ENCODE peak calls at places on chromosomes 3 and 15, in six cellular contexts. One of them, this sample, is unnamed.

GRCh38 chr15:28907338-28907961 is 21.7 kb downstream of the APBA2 start:
- DNase-seq in cardiac fibroblast: no peak
- DNase-seq in GM12865: no peak
- DNase-seq in BJ: no peak
- DNase-seq in psoas muscle: no peak
- DNase-seq in fibroblast of pulmonary artery: no peak
- DNase-seq in this sample: no peak

GRCh38 chr3:189727898-189728297 is 96.7 kb downstream of the TP63 start:
- DNase-seq in cardiac fibroblast: peak; percentile 73
- DNase-seq in GM12865: no peak
- DNase-seq in BJ: no peak
- DNase-seq in psoas muscle: no peak
- DNase-seq in fibroblast of pulmonary artery: peak; percentile 51
- DNase-seq in this sample: peak; percentile 81

GRCh38 chr15:32641517-32642059 is at the start of gene SCG5:
- DNase-seq in cardiac fibroblast: peak; percentile 41
- DNase-seq in GM12865: no peak
- DNase-seq in BJ: no peak
- DNase-seq in psoas muscle: no peak
- DNase-seq in fibroblast of pulmonary artery: peak; percentile 37
- DNase-seq in this sample: peak; percentile 63

GRCh38 chr3:31132132-31132769 is 237.8 kb upstream of the GADL1 start:
- DNase-seq in cardiac fibroblast: peak; percentile 65
- DNase-seq in GM12865: peak; percentile 67
- DNase-seq in BJ: peak; percentile 5
- DNase-seq in psoas muscle: no peak
- DNase-seq in fibroblast of pulmonary artery: peak; percentile 76
- DNase-seq in this sample: peak; percentile 74

GRCh38 chr15:56371495-56372147 is 6.4 kb downstream of the TEX9 start:
- DNase-seq in cardiac fibroblast: no peak
- DNase-seq in GM12865: peak; percentile 88
- DNase-seq in BJ: no peak
- DNase-seq in psoas muscle: no peak
- DNase-seq in fibroblast of pulmonary artery: no peak
- DNase-seq in this sample: no peak

GRCh38 chr15:42675021-42675420 is 61.9 kb downstream of the CDAN1 start:
- DNase-seq in cardiac fibroblast: no peak
- DNase-seq in GM12865: no peak
- DNase-seq in BJ: no peak
- DNase-seq in psoas muscle: no peak
- DNase-seq in fibroblast of pulmonary artery: no peak
- DNase-seq in this sample: no peak

GRCh38 chr3:10400050-10400748 is 79.3 kb upstream of the SEC13 start:
- DNase-seq in cardiac fibroblast: no peak
- DNase-seq in GM12865: no peak
- DNase-seq in BJ: no peak
- DNase-seq in psoas muscle: peak; percentile 28
- DNase-seq in fibroblast of pulmonary artery: no peak
- DNase-seq in this sample: no peak

GRCh38 chr3:12532182-12532581 is 13.1 kb downstream of the MKRN2OS start:
- DNase-seq in cardiac fibroblast: no peak
- DNase-seq in GM12865: no peak
- DNase-seq in BJ: no peak
- DNase-seq in psoas muscle: no peak
- DNase-seq in fibroblast of pulmonary artery: no peak
- DNase-seq in this sample: no peak

GRCh38 chr15:77037475-77038209 is 33.3 kb downstream of the TSPAN3 start:
- DNase-seq in cardiac fibroblast: no peak
- DNase-seq in GM12865: no peak
- DNase-seq in BJ: no peak
- DNase-seq in psoas muscle: no peak
- DNase-seq in fibroblast of pulmonary artery: no peak
- DNase-seq in this sample: no peak

GRCh38 chr3:28595364-28595763 is 246.7 kb upstream of the AZI2 start:
- DNase-seq in cardiac fibroblast: no peak
- DNase-seq in GM12865: no peak
- DNase-seq in BJ: no peak
- DNase-seq in psoas muscle: no peak
- DNase-seq in fibroblast of pulmonary artery: no peak
- DNase-seq in this sample: no peak

GRCh38 chr3:46580675-46581074 is 14.6 kb upstream of the LRRC2 start:
- DNase-seq in cardiac fibroblast: no peak
- DNase-seq in GM12865: no peak
- DNase-seq in BJ: no peak
- DNase-seq in psoas muscle: no peak
- DNase-seq in fibroblast of pulmonary artery: no peak
- DNase-seq in this sample: no peak
- H3K4me3 ChIP-seq in cardiac fibroblast: no peak overlapping the region
- H3K4me3 ChIP-seq in GM12865: no peak overlapping the region
- H3K4me3 ChIP-seq in BJ: no peak overlapping the region
- H3K4me3 ChIP-seq in psoas muscle: no peak overlapping the region
- H3K4me3 ChIP-seq in fibroblast of pulmonary artery: no peak overlapping the region
- H3K4me3 ChIP-seq in this sample: no peak overlapping the region

DNA sequence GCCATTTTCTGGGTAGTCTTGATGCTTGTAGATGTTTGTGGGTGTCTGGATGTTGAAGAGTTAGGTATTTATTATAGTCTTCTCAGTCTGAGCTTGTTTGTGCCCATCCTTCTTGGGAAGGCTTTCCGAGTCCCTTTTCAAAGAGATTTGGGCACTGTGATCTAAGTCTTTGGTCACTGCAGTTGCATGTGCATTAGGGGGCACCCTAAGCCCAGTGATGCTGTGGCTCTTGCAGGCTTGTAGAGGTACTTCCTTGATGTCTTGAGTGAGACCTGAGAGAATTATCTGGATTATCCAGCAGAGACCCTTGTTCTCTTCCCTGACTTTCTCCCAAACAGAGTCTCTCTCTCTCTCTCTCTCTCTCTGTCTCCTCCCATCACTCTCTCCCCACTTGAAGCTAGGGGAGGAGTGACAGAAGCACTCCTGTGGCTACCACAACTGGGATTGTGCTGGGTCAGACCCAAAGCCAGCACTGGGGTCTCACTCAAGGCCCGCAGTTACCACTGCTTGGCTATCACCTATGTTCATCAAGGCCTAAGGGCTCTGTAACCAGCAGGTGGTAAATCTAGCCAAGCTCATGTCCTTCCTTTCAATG is 68.5 kb downstream of the TMCO5A start:
- DNase-seq in cardiac fibroblast: peak; percentile 89
- DNase-seq in GM12865: peak; percentile 84
- DNase-seq in BJ: no peak
- DNase-seq in psoas muscle: peak; percentile 60
- DNase-seq in fibroblast of pulmonary artery: peak; percentile 91
- DNase-seq in this sample: peak; percentile 88
- TF ChIP-seq CTCF in cardiac fibroblast: peak; percentile 82
- TF ChIP-seq CTCF in GM12865: peak; percentile 75
- TF ChIP-seq CTCF in BJ: peak; percentile 73
- TF ChIP-seq CTCF in psoas muscle: peak; percentile 35
- TF ChIP-seq CTCF in fibroblast of pulmonary artery: peak; percentile 85
- TF ChIP-seq CTCF in this sample: peak; percentile 92

DNA sequence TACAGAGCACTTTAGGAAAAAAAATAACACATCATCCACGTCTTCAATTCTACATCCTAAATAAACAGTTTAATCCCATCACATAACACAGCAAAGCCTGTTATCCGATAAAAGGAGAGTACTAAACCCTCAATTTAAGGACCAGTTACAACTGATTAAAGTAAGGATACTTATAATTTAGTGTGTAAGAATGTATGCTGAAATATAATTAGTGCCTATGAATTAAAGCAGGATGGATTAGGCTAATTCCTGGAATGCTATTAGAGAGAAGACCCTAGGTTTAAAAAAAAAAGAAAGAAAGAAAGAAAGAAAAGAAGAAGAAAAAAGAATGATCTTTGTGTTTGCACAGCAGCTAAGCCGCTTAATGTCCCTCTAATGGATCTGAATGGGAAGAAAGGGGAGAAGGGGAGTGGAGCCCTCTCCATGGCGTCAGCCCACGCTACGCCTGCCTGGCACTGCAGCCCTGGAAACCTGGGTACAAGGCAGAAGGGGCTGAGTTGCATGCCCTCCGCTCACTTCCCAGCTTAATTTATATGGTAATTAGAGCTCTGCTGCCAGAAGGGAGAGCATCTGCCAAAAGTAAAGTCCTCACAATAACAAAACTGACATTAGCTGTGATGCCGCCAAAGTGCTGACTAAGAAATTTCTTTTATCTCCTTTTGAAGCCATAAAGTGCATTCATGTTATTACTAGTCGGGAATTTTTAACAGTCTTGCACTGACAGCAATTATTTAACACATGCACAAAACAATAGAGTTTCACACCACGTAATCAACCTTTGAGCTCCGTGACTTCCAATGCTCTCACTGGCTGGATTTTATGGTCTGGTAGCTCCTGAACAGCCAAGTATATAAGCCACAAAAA is 89.9 kb downstream of the FSIP1 start:
- DNase-seq in cardiac fibroblast: peak; percentile 21
- DNase-seq in GM12865: peak; percentile 40
- DNase-seq in BJ: no peak
- DNase-seq in psoas muscle: no peak
- DNase-seq in fibroblast of pulmonary artery: no peak
- DNase-seq in this sample: no peak
- H3K4me3 ChIP-seq in cardiac fibroblast: no peak overlapping the region
- H3K4me3 ChIP-seq in GM12865: no peak overlapping the region
- H3K4me3 ChIP-seq in BJ: no peak overlapping the region
- H3K4me3 ChIP-seq in psoas muscle: no peak overlapping the region
- H3K4me3 ChIP-seq in fibroblast of pulmonary artery: no peak overlapping the region
- H3K4me3 ChIP-seq in this sample: no peak overlapping the region

DNA sequence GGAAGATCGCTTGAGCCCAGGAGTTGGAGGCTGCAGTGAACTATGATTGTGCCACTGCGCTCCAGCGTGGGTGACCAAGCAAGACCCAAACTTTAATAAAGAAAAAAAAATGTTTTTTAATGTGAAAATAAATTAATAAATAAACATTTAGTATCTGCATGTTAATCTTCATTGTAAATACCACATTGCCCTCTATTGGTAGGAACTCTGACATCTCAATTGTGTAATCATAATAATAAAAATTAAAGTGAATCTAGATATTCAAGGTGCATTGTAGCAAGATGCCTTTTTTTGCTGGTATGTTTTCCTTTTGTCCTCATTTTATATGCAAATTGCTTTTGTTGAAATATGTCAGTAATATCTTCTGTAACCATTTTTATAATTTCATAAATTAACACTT is 95.0 kb upstream of the LIMD1 start:
- DNase-seq in cardiac fibroblast: peak; percentile 74
- DNase-seq in GM12865: no peak
- DNase-seq in BJ: no peak
- DNase-seq in psoas muscle: no peak
- DNase-seq in fibroblast of pulmonary artery: peak; percentile 74
- DNase-seq in this sample: peak; percentile 71
- TF ChIP-seq CTCF in cardiac fibroblast: peak; percentile 23
- TF ChIP-seq CTCF in GM12865: peak; percentile 10
- TF ChIP-seq CTCF in BJ: peak; percentile 38
- TF ChIP-seq CTCF in psoas muscle: peak; percentile 56
- TF ChIP-seq CTCF in fibroblast of pulmonary artery: peak; percentile 42
- TF ChIP-seq CTCF in this sample: peak; percentile 53

GRCh38 chr3:52495096-52495495 is at the start of gene STAB1:
- DNase-seq in cardiac fibroblast: peak; percentile 19
- DNase-seq in GM12865: no peak
- DNase-seq in BJ: no peak
- DNase-seq in psoas muscle: peak; percentile 77
- DNase-seq in fibroblast of pulmonary artery: no peak
- DNase-seq in this sample: no peak

GRCh38 chr3:52494446-52494845 is 692 bp upstream of the STAB1 start:
- DNase-seq in cardiac fibroblast: no peak
- DNase-seq in GM12865: no peak
- DNase-seq in BJ: no peak
- DNase-seq in psoas muscle: no peak
- DNase-seq in fibroblast of pulmonary artery: no peak
- DNase-seq in this sample: no peak

GRCh38 chr3:52493232-52494017 is 1.7 kb upstream of the STAB1 start:
- DNase-seq in cardiac fibroblast: no peak
- DNase-seq in GM12865: no peak
- DNase-seq in BJ: no peak
- DNase-seq in psoas muscle: peak; percentile 73
- DNase-seq in fibroblast of pulmonary artery: no peak
- DNase-seq in this sample: no peak

GRCh38 chr3:52498134-52499054 is 3.3 kb downstream of the STAB1 start:
- DNase-seq in cardiac fibroblast: peak; percentile 82
- DNase-seq in GM12865: no peak
- DNase-seq in BJ: peak; percentile 14
- DNase-seq in psoas muscle: peak; percentile 73
- DNase-seq in fibroblast of pulmonary artery: peak; percentile 60
- DNase-seq in this sample: peak; percentile 94

DNA sequence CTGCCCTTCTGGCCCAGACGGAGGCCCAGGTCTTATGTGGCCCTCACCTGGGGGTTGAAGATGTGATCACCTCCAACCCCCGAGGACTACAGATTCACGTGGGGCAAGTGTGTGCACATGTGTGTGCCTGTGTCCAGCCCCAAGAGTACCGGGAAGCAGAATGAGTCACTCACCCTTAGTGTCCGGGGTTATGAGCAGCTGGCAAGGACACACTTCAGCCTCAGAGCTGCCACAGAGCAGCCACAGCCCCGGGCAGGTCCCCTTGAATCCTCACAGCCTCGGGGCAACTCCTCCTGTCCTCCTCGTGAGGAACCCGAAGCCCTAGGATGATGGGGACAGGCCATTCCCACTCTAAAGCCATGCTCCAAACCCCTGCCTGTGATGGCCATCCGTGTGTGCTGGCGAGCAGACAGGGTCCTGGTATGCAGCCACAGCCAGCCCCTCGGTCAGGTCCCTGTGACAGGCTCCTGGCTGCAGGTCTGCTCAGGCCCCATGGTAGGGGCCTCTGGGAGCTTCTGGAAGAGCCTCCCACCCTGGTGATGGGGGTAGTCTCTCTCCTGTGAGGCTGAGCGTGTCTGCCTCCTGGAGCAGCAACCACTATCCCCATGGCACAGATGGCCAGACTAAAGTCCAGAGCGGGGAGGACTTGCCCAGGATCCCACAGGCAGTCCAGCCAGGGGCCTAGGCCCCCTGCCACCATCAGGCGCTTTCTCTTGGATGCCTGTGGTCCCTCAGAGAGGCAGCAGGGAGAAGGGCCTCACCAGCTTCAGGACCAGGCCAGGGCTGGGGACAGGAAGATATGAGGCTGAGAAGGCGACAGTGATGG is 852 bp downstream of the STAB1 start:
- DNase-seq in cardiac fibroblast: peak; percentile 61
- DNase-seq in GM12865: no peak
- DNase-seq in BJ: no peak
- DNase-seq in psoas muscle: no peak
- DNase-seq in fibroblast of pulmonary artery: peak; percentile 52
- DNase-seq in this sample: peak; percentile 80
- H3K4me3 ChIP-seq in cardiac fibroblast: no peak overlapping the region
- H3K4me3 ChIP-seq in GM12865: no peak overlapping the region
- H3K4me3 ChIP-seq in BJ: no peak overlapping the region
- H3K4me3 ChIP-seq in psoas muscle: peak overlapping the region; percentile 61
- H3K4me3 ChIP-seq in fibroblast of pulmonary artery: no peak overlapping the region
- H3K4me3 ChIP-seq in this sample: no peak overlapping the region

This sample was measured in fibroblast of mammary gland.